ENCODE peak calls at places on chromosomes 16 and 17, in four cellular contexts. W, J, L and Q are unnamed samples.
A peak's percentile ranks its signal among the peaks of the same experiment; 100 is the strongest.

GRCh38 chr16:88940196-88941050 is 36.6 kb downstream of the CBFA2T3 start:
- DNase-seq in W (no peak), J (no peak), L (peak; percentile 63), Q (no peak)

GRCh38 chr16:11639925-11640899 is 28.0 kb upstream of the SNN start:
- DNase-seq in W (peak; percentile 99), J (peak; percentile 99), L (no peak), Q (peak; percentile 97)

GRCh38 chr16:14232106-14232890 is 161.2 kb downstream of the MRTFB start:
- DNase-seq in W (no peak), J (peak; percentile 53), L (no peak), Q (no peak)

GRCh38 chr17:5097101-5097834 is 14.4 kb downstream of the ZNF232 start:
- DNase-seq in W (no peak), J (no peak), L (peak; percentile 72), Q (no peak)

GRCh38 chr16:68737730-68738590 is 868 bp downstream of the CDH1 start:
- DNase-seq in W (no peak), J (no peak), L (peak; percentile 64), Q (peak; percentile 69)

GRCh38 chr17:82034371-82035011 is 3.0 kb downstream of the DCXR start:
- DNase-seq in W (no peak), J (no peak), L (no peak), Q (no peak)

GRCh38 chr17:12637015-12637414 is 28.7 kb upstream of the MYOCD start:
- DNase-seq in W (peak; percentile 93), J (peak; percentile 98), L (no peak), Q (peak; percentile 68)

GRCh38 chr17:30271102-30271501 is 20.6 kb downstream of the BLMH start:
- DNase-seq in W (peak; percentile 71), J (peak; percentile 96), L (no peak), Q (no peak)

GRCh38 chr16:49795513-49795912 is 60.4 kb downstream of the ZNF423 start:
- DNase-seq in W (no peak), J (no peak), L (no peak), Q (no peak)

GRCh38 chr16:2033057-2033911 is 6.6 kb downstream of the NHERF2 start:
- DNase-seq in W (peak; percentile 76), J (peak; percentile 77), L (peak; percentile 83), Q (no peak)

GRCh38 chr17:17824780-17825614 is 11.8 kb downstream of the SREBF1 start:
- DNase-seq in W (peak; percentile 48), J (no peak), L (no peak), Q (no peak)

GRCh38 chr17:57745242-57745641 is at the start of gene CCDC182:
- DNase-seq in W (no peak), J (no peak), L (no peak), Q (no peak)

GRCh38 chr16:31214705-31215286 is 877 bp downstream of the TRIM72 start:
- DNase-seq in W (no peak), J (no peak), L (peak; percentile 66), Q (no peak)

GRCh38 chr16:74936902-74937560 is 47.9 kb downstream of the WDR59 start:
- DNase-seq in W (peak; percentile 96), J (peak; percentile 95), L (no peak), Q (peak; percentile 66)

GRCh38 chr17:59561042-59561441 is 4.4 kb upstream of the DHX40 start:
- DNase-seq in W (peak; percentile 39), J (peak; percentile 47), L (peak; percentile 43), Q (peak; percentile 35)

GRCh38 chr17:4938670-4939553 is 934 bp downstream of the SLC25A11 start:
- DNase-seq in W (peak; percentile 30), J (peak; percentile 26), L (no peak), Q (no peak)

GRCh38 chr16:2028620-2029220 is 2.0 kb downstream of the NHERF2 start:
- DNase-seq in W (no peak), J (no peak), L (no peak), Q (no peak)

GRCh38 chr17:20072692-20072992 is 63.5 kb downstream of the SPECC1 start:
- DNase-seq in W (no peak), J (no peak), L (no peak), Q (no peak)

GRCh38 chr17:41530062-41531048 is 2.2 kb upstream of the KRT19 start:
- DNase-seq in W (peak; percentile 80), J (peak; percentile 89), L (peak; percentile 93), Q (peak; percentile 62)

GRCh38 chr16:84086357-84086756 is 30.4 kb downstream of the MBTPS1 start:
- DNase-seq in W (no peak), J (no peak), L (peak; percentile 27), Q (no peak)

GRCh38 chr16:84086996-84087395 is 29.7 kb downstream of the MBTPS1 start:
- DNase-seq in W (no peak), J (no peak), L (no peak), Q (no peak)

GRCh38 chr16:84090212-84090611 is 26.5 kb downstream of the MBTPS1 start:
- DNase-seq in W (no peak), J (no peak), L (no peak), Q (no peak)

GRCh38 chr16:84087461-84088151 is 29.1 kb downstream of the MBTPS1 start:
- DNase-seq in W (no peak), J (no peak), L (no peak), Q (no peak)

GRCh38 chr16:84088695-84089395 is 27.9 kb downstream of the MBTPS1 start:
- DNase-seq in W (no peak), J (no peak), L (no peak), Q (no peak)
- TF ChIP-seq CTCF in W (no peak), J (peak; percentile 16), L (no peak), Q (no peak)

DNA sequence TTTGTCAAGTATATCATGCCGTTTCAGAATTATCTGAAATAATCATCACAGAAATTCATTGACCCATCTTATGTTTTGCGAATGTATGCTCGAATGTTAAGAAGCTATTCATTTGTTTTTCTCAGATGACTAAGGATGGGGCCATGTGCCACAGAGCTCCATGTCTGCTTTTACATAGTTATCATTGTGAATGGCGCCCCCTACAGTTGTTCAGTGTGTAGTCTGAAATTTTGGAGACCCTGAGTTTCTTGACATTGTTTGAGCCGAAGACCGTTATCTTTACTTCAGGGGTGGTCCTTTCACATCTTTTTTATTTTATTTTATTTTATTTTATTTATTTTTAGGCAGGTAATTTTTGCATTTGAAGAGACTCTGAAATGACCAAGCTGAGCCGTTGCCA is 972.0 kb upstream of the RBFOX1 start:
- DNase-seq in W (no peak), J (no peak), L (no peak), Q (no peak)
- TF ChIP-seq CTCF in W (no peak), J (no peak), L (no peak), Q (no peak)

DNA sequence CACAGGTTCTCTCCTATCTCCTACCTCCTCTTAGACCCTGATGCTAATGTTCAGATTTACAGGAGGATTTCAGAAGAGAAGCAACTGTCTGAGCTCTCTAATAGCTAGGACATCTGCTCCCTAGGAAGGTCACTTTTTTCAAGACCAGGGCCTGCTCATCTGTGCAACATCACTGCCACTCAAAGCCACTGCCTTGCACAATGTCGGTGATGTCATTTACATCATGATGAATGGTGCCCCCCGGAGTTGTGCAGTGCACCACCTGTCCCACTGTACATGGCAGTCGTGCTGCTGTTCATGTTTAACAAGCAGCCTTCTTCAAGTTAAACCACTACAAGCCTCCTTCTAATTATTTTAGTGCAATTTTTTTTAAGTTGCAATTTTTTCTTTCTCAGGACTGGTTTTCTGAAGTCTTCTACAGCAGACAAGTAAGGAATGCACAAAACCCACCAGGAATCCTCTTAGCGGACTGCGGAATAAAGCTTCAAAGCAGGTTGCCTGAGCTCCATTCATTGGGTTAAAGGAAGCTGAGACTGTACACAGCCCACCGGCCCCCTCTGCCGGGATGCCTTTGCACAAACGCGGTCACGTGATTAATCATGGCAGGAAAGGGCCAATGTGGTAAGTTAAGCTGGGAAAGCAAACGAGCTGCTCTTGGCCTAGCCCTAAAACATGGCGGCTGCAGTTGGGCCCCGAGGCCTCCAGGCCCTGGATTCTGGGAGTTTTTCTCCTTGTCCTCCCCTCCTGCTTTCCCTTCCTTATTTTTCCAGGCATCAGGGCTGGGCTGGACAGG is 74.1 kb downstream of the MYH11 start:
- DNase-seq in W (no peak), J (peak; percentile 10), L (peak; percentile 22), Q (no peak)
- TF ChIP-seq CTCF in W (no peak), J (no peak), L (no peak), Q (no peak)

GRCh38 chr16:84379731-84380369 is 11.5 kb downstream of the ATP2C2 start:
- DNase-seq in W (no peak), J (no peak), L (no peak), Q (no peak)

GRCh38 chr16:84380405-84380804 is 12.1 kb downstream of the ATP2C2 start:
- DNase-seq in W (no peak), J (no peak), L (no peak), Q (no peak)

GRCh38 chr16:84378099-84378498 is 9.8 kb downstream of the ATP2C2 start:
- DNase-seq in W (no peak), J (no peak), L (no peak), Q (no peak)

GRCh38 chr16:84378567-84378966 is 10.2 kb downstream of the ATP2C2 start:
- DNase-seq in W (no peak), J (no peak), L (no peak), Q (no peak)

DNA sequence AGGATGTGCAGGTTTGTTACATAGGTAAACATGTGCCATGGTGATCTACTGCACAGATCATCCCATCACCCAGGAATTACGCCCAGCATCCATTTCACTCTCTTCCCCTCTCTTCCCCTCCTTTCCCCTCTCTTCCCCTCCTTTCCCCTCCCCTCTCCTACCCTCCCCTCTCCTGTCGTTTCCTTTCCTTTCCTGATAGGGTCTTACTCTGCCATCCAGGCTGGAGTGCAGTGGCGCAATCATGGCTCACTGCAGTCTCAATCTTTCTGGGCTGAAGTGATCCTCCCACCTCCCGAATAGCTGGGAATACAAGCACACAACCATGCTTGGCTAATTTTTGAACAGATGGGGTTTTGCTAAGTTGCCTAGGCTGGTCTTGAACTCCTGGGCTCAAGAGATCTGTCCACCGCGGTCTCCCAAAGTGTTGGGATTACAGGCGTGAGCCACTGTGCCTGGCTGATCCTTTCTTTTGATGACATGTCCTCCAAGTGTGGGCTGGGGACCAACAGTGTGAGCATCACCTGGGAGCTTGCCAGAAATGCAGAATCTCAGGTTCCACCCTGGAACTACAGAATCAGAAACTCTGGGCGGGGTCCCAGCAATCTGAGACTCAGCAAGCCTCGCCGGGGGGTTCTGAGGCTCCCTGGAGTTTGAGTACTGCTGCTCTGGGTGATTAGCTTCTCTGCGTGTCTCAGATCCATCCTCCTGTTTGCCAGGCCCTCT is 10.8 kb downstream of the ATP2C2 start:
- DNase-seq in W (no peak), J (no peak), L (no peak), Q (no peak)
- TF ChIP-seq CTCF in W (no peak), J (no peak), L (no peak), Q (no peak)

DNA sequence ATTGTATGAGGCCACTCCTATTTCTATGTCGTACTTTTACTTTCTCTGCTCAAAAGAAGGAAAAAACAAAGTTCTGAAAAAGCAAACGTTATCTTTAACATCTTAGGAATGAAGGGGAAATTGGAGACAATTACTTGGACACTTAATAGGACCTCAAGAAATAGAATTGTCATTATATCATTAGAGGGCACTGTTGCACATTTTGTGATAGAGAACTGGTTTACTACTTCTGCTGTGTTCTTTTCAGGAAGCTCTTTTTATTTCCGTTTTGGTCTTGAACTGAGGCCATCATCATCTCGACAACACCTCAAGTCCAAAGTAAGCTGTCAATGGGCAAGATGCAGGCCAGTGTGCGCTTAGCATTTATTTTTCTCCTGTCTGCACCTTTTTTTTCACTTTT is 14.6 kb downstream of the COG4 start:
- DNase-seq in W (peak; percentile 31), J (peak; percentile 45), L (no peak), Q (peak; percentile 15)
- TF ChIP-seq CTCF in W (no peak), J (peak; percentile 19), L (peak; percentile 36), Q (peak; percentile 21)

DNA sequence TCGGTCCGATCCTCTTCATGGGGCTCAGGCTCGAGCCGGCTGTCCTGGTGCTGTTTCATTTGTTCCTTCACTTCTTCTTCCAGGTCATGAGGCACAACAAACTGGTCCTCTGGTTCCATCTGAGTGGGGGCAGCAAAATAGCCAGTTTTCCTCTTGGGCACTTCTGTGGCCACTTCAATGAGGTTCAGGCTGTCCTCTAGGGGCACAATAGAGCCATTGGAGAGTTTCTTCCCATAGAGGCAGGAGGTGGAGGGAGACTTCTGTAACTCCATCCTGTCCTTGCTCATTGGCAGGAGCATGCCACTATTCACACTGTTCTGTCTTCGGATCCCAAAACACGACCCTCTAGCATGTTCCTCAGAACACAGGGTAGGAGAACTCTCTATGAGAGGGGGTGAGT is 22.9 kb downstream of the MARVELD3 start:
- DNase-seq in W (peak; percentile 18), J (peak; percentile 37), L (no peak), Q (peak; percentile 21)
- TF ChIP-seq CTCF in W (peak; percentile 46), J (peak; percentile 67), L (peak; percentile 45), Q (peak; percentile 30)